ENCODE peak calls at places on chromosome 4, in eight cellular contexts. F is nephron progenitor cell; A is astrocyte of the spinal cord; N is heart right ventricle; I is activated CD4-positive, alpha-beta T cell treated with anti-CD3 and anti-CD28 coated beads, Interleukin-2, amount 50 U/mL, for 4 hours; L is Ammon's horn; H is GM13977; Y is SK-N-SH. S is an unnamed sample.
A peak's percentile ranks its signal among the peaks of the same experiment; 100 is the strongest.

GRCh38 chr4:155539746-155540145 is 126.9 kb upstream of the GUCY1A1 start:
- DNase-seq in F (no peak), I (no peak), A (peak; percentile 36), H (no peak), N (no peak), Y (no peak), L (no peak), S (no peak)

GRCh38 chr4:185819144-185819543 is 7.2 kb upstream of the SORBS2 start:
- DNase-seq in Y (no peak), I (no peak), A (no peak), L (no peak), N (no peak), F (no peak), H (no peak), S (no peak)

GRCh38 chr4:61068745-61069144 is 131.4 kb upstream of the ADGRL3 start:
- DNase-seq in A (peak; percentile 46), N (no peak), H (no peak), F (no peak), L (no peak), I (no peak), Y (no peak), S (no peak)

GRCh38 chr4:184668511-184669114 is 19.1 kb downstream of the PRIMPOL start:
- DNase-seq in F (no peak), I (no peak), Y (no peak), L (no peak), H (no peak), A (no peak), N (no peak), S (no peak)

GRCh38 chr4:108370291-108370690 is 201.6 kb upstream of the LEF1 start:
- DNase-seq in A (no peak), H (no peak), N (no peak), I (no peak), F (peak; percentile 15), Y (no peak), L (no peak), S (no peak)

GRCh38 chr4:187417761-187418160 is 577.8 kb upstream of the ZFP42 start:
- DNase-seq in F (no peak), I (no peak), H (no peak), L (no peak), N (no peak), Y (no peak), A (no peak), S (no peak)

GRCh38 chr4:102623622-102624021 is 122.5 kb downstream of the NFKB1 start:
- DNase-seq in Y (peak; percentile 44), L (no peak), H (no peak), I (no peak), F (no peak), A (peak; percentile 82), N (no peak), S (no peak)

GRCh38 chr4:14787894-14788293 is 214.4 kb upstream of the CPEB2 start:
- DNase-seq in L (no peak), A (no peak), F (no peak), N (no peak), H (no peak), I (no peak), Y (no peak), S (no peak)

GRCh38 chr4:14994242-14994641 is 8.0 kb upstream of the CPEB2 start:
- DNase-seq in I (no peak), N (no peak), Y (no peak), A (peak; percentile 29), F (no peak), L (no peak), H (no peak), S (no peak)

GRCh38 chr4:40254961-40255721 is 58.3 kb downstream of the RHOH start:
- DNase-seq in I (no peak), H (no peak), F (no peak), N (no peak), Y (no peak), L (no peak), A (peak; percentile 75), S (no peak)